ENCODE peak calls at places on chromosomes 4 and X, in ten cellular contexts. B, Y, L, J, O, R, I, Q, X and A are unnamed samples.

GRCh38 chr4:128517739-128518510 is 230.3 kb upstream of the PGRMC2 start:
- DNase-seq in X (peak), Y (peak), O (peak), L (no peak), B (peak), J (peak), Q (peak), I (peak), R (peak), A (peak)

GRCh38 chr4:139330283-139330682 is 28.0 kb upstream of the NDUFC1 start:
- DNase-seq in J (no peak), R (no peak), Q (no peak), B (no peak), L (no peak), I (no peak), X (no peak), Y (no peak), O (no peak), A (no peak)

GRCh38 chr4:140137654-140138053 is 16.3 kb downstream of the MAML3 start:
- DNase-seq in Q (no peak), I (peak), L (no peak), Y (peak), J (no peak), X (no peak), R (peak), O (no peak), B (no peak), A (no peak)

GRCh38 chr4:113116414-113117345 is 67.2 kb downstream of the ANK2 start:
- DNase-seq in J (no peak), B (no peak), X (no peak), I (no peak), O (no peak), Q (no peak), Y (no peak), L (no peak), R (no peak), A (no peak)

GRCh38 chr4:66123195-66123594 is 452.9 kb upstream of the EPHA5 start:
- DNase-seq in L (no peak), Y (no peak), X (no peak), O (no peak), Q (no peak), B (no peak), J (no peak), I (peak), R (no peak), A (no peak)

GRCh38 chr4:11214281-11214680 is 214.4 kb downstream of the HS3ST1 start:
- DNase-seq in I (no peak), L (no peak), Q (no peak), O (no peak), X (peak), B (no peak), J (no peak), R (no peak), Y (no peak), A (no peak)

GRCh38 chrX:131923614-131924250 is 99.4 kb upstream of the STK26 start:
- DNase-seq in Q (no peak), R (no peak), X (no peak), L (no peak), O (no peak), J (no peak), B (no peak), I (no peak), Y (no peak), A (no peak)

GRCh38 chr4:144645621-144646522 is at the start of gene HHIP:
- DNase-seq in L (peak), R (peak), I (peak), J (no peak), B (peak), Q (peak), O (peak), Y (peak), X (peak), A (no peak)

GRCh38 chr4:148831945-148832344 is 389.7 kb upstream of the NR3C2 start:
- DNase-seq in Y (peak), O (no peak), Q (no peak), I (peak), X (no peak), L (no peak), B (no peak), R (peak), J (no peak), A (no peak)

GRCh38 chr4:148834804-148835598 is 392.8 kb upstream of the NR3C2 start:
- DNase-seq in X (no peak), J (peak), Y (no peak), O (no peak), B (no peak), L (peak), R (peak), Q (no peak), I (peak), A (no peak)
- H3K4me3 ChIP-seq in X (no peak), J (no peak), Y (no peak), O (no peak), B (no peak), L (peak), R (no peak), Q (no peak), I (no peak), A (no peak)

DNA sequence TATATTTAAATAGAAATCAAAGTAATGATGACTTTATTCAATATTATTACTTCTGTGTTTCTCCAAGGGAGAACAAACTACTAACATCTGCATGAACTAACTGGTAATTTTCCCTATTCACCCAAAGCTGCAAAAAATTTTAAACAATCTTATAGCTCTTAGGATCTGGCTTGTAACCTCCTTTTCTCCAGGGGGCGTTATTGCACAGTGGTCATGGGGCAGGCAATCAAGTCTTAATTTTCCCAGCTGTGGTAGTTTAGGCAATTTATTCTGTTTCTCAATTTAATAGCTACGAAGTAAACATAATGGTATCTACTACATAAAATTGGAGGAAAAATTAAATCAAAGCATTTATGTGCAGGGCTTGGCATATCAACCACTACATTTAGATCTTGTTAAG is 137.5 kb upstream of the GUCY1A1 start:
- DNase-seq in O (no peak), L (no peak), J (peak), Q (no peak), Y (no peak), B (no peak), X (no peak), I (peak), R (peak), A (no peak)
- TF ChIP-seq CTCF in O (no peak), L (peak), J (peak), Q (no peak), Y (peak), B (no peak), X (no peak), I (peak), R (peak), A (peak)

DNA sequence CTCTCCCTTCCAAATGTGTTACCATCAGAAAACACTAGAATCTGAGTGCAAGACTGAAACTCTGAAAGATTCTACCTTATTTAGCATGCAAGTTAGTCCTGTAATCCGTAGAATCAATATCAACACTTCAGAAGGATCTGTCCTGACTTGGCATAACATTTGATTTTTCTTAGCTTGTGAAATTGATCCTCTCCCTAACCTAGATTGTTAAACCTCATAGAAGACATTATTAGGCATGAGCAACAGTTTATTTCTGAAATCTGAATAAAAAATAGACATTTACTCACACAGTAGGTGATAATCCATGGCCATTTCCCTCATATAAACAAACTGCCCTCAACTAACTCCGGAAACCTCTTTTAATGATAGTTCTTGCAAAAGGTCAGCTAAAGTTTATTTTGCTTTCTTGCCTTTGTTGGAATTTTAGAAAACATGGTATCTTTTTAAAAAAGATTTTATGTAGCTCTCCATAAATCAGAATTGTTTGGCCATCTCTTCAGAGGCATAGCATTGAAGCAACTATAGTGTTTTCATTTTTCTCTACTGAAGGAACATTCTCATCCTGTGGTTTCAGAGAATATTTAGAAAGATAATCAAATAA is 38.6 kb upstream of the PDLIM5 start:
- DNase-seq in R (peak), B (no peak), O (no peak), L (no peak), Y (no peak), J (no peak), I (no peak), X (no peak), Q (no peak), A (no peak)
- H3K4me3 ChIP-seq in R (no peak), B (peak), O (no peak), L (no peak), Y (no peak), J (no peak), I (no peak), X (no peak), Q (peak), A (no peak)

GRCh38 chr4:39044364-39044946 is 12.2 kb upstream of the TMEM156 start:
- DNase-seq in Q (peak), J (peak), B (peak), X (peak), L (peak), I (peak), Y (peak), R (peak), O (peak), A (peak)
- TF ChIP-seq CTCF in Q (no peak), J (peak), B (no peak), X (no peak), L (no peak), I (no peak), Y (no peak), R (no peak), O (no peak), A (no peak)